ENCODE peak calls at places on chromosomes 5 and 9, in eight cellular contexts. V is PC-3, U is RWPE1, H is pancreas, T is adrenal gland, B is brain microvascular endothelial cell, L is dorsolateral prefrontal cortex, G is left ventricle myocardium inferior. E is an unnamed sample.

GRCh38 chr5:134917070-134917831 is 12.3 kb downstream of the PCBD2 start:
- DNase-seq in U (peak), L (no peak), B (no peak), V (peak), G (no peak), H (no peak), T (no peak), E (no peak)

GRCh38 chr5:35029333-35029732 is 18.4 kb downstream of the AGXT2 start:
- DNase-seq in U (peak), L (no peak), H (no peak), G (no peak), T (no peak), B (peak), V (no peak), E (no peak)

GRCh38 chr5:80140496-80140895 is 105.3 kb downstream of the THBS4 start:
- DNase-seq in G (no peak), B (no peak), L (no peak), U (no peak), V (no peak), H (no peak), T (no peak), E (no peak)

GRCh38 chr5:13350754-13351153 is 593.7 kb downstream of the DNAH5 start:
- DNase-seq in U (no peak), L (no peak), V (peak), H (no peak), T (no peak), G (no peak), B (no peak), E (no peak)

GRCh38 chr5:88145205-88145602 is 123.4 kb downstream of the TMEM161B start:
- DNase-seq in H (no peak), L (peak), U (no peak), V (no peak), B (no peak), T (no peak), G (no peak), E (no peak)

GRCh38 chr9:38107811-38108304 is 38.8 kb upstream of the SHB start:
- DNase-seq in U (no peak), B (no peak), V (no peak), T (no peak), L (no peak), G (no peak), H (peak), E (no peak)

GRCh38 chr5:33558489-33558888 is 117.7 kb downstream of the TARS1 start:
- DNase-seq in B (no peak), G (no peak), V (no peak), H (no peak), T (no peak), L (no peak), U (no peak), E (no peak)

GRCh38 chr5:100406640-100407039 is 128.5 kb upstream of the FAM174A start:
- DNase-seq in B (no peak), V (peak), G (no peak), H (no peak), T (no peak), L (no peak), U (no peak), E (no peak)

GRCh38 chr5:77777281-77777892 is 1.2 kb upstream of the TBCA start:
- DNase-seq in T (peak), V (peak), U (peak), H (no peak), L (no peak), G (no peak), B (no peak), E (no peak)

GRCh38 chr9:88187631-88188030 is 49.4 kb upstream of the SPATA31C2 start:
- DNase-seq in B (no peak), L (no peak), V (no peak), H (no peak), T (no peak), U (no peak), G (no peak), E (no peak)

GRCh38 chr9:15138357-15138686 is 168.7 kb downstream of the TTC39B start:
- DNase-seq in H (no peak), L (no peak), G (no peak), T (no peak), B (no peak), V (no peak), U (no peak), E (no peak)

GRCh38 chr5:151082976-151083651 is 2.3 kb upstream of the TNIP1 start:
- DNase-seq in V (peak), H (no peak), B (no peak), T (no peak), G (no peak), L (no peak), U (peak), E (no peak)

GRCh38 chr5:171166766-171167165 is 142.3 kb upstream of the TLX3 start:
- DNase-seq in H (no peak), L (no peak), G (no peak), B (no peak), V (no peak), T (no peak), U (no peak), E (no peak)

GRCh38 chr5:166074839-166075481 is 2216.5 kb upstream of the WWC1 start:
- DNase-seq in L (no peak), B (no peak), U (no peak), V (no peak), T (no peak), G (no peak), H (no peak), E (no peak)

GRCh38 chr9:114394523-114395193 is 6.9 kb upstream of the AKNA start:
- DNase-seq in T (no peak), L (no peak), V (no peak), G (no peak), B (no peak), H (no peak), U (no peak), E (no peak)

DNA sequence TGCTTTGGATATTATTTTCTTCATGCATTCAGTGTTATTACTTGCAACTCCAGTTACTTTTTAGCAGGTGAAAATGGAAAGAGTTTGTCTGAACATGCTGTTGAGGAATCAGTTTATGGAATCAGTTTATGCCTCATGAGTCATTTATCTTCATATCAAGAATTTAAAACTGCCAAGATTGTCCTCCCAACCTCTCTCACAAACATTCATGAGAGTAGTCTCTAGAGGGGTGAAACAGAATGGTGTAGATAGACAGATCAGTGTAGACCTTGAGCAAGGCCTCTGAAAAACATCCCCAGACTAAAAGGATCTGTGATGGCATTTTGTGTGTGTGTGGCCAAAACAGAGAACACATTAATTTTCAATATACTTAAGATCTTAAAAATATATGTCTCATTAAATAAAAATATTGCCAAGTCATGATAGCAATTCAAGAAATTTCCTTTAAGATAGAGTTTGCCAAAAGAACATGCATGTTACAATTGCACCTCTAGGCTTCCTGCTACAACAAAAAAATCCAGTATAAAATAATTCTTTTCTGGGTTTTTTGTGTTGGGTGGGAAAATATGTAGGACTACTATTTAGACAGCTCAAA is 5.0 kb downstream of the ANXA1 start:
- DNase-seq in V (no peak), G (no peak), L (no peak), H (no peak), U (no peak), B (no peak), T (no peak), E (no peak)
- H3K27ac ChIP-seq in V (no peak), G (no peak), L (no peak), H (no peak), U (no peak), B (no peak), T (no peak), E (no peak)

DNA sequence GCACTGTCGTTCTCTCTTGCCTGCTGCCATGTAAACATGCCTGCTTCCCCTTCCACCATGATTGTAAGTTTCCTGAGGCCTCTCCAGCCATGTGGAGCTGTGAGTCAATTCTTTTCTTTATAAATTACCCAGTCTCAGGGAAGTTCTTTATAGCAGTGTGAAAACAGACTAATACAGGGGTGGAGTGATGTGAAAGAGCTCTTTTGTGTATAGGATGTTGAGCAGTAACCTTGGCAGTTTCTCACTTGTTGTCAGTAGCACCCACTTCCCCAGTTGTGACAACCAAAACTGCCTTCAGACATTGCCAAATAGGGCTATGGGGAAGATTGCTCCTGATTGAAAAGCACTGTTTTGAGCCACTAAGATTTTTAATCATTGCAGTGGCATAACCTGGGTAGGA is 552.2 kb upstream of the ZNF462 start:
- DNase-seq in B (no peak), L (no peak), T (no peak), H (no peak), G (no peak), U (no peak), V (no peak), E (no peak)
- H3K27ac ChIP-seq in B (no peak), L (no peak), T (no peak), H (no peak), G (no peak), U (no peak), V (no peak), E (no peak)

GRCh38 chr9:3977388-3977787 is 322.5 kb downstream of the GLIS3 start:
- DNase-seq in B (no peak), H (no peak), V (no peak), U (no peak), L (no peak), G (no peak), T (no peak), E (no peak)
- H3K27ac ChIP-seq in B (no peak), H (no peak), V (no peak), U (no peak), L (no peak), G (no peak), T (no peak), E (no peak)

GRCh38 chr5:141867139-141867538 is 11.1 kb downstream of the PCDH1 start:
- DNase-seq in L (no peak), B (no peak), H (no peak), G (no peak), T (no peak), V (no peak), U (no peak), E (no peak)

GRCh38 chr5:141867651-141868050 is 10.6 kb downstream of the PCDH1 start:
- DNase-seq in G (no peak), V (no peak), H (no peak), L (no peak), T (no peak), U (no peak), B (no peak), E (no peak)

GRCh38 chr5:141869040-141869439 is 9.2 kb downstream of the PCDH1 start:
- DNase-seq in U (no peak), H (no peak), G (no peak), B (no peak), L (no peak), T (no peak), V (no peak), E (no peak)

GRCh38 chr5:141869514-141869913 is 8.7 kb downstream of the PCDH1 start:
- DNase-seq in H (no peak), L (no peak), B (no peak), T (no peak), G (peak), V (no peak), U (peak), E (no peak)

GRCh38 chr5:141868541-141868940 is 9.7 kb downstream of the PCDH1 start:
- DNase-seq in V (no peak), T (no peak), L (no peak), G (no peak), H (no peak), U (no peak), B (no peak), E (no peak)
- H3K27ac ChIP-seq in V (no peak), T (no peak), L (no peak), G (no peak), H (no peak), U (no peak), B (no peak), E (no peak)

GRCh38 chr9:131349881-131350563 is 43.9 kb upstream of the PRRC2B start:
- DNase-seq in L (peak), V (peak), B (peak), H (peak), G (peak), T (peak), U (peak), E (peak)
- H3K27ac ChIP-seq in L (no peak), V (no peak), B (no peak), H (no peak), G (no peak), T (no peak), U (no peak), E (peak)

GRCh38 chr5:7868773-7869473 is at the start of the genes FASTKD3 and MTRR:
- DNase-seq in L (peak), U (peak), G (peak), B (peak), T (peak), V (peak), H (peak), E (peak)

GRCh38 chr5:7867260-7867659 is 1.6 kb downstream of the FASTKD3 start:
- DNase-seq in B (no peak), T (no peak), H (no peak), U (no peak), L (no peak), V (no peak), G (no peak), E (no peak)

GRCh38 chr5:7866194-7866593 is 2.6 kb downstream of the FASTKD3 start:
- DNase-seq in B (no peak), H (no peak), G (no peak), T (no peak), V (no peak), L (no peak), U (no peak), E (no peak)

GRCh38 chr5:7869474-7870136 is 657 bp downstream of the MTRR start:
- DNase-seq in V (peak), H (no peak), U (peak), T (no peak), B (no peak), G (peak), L (no peak), E (no peak)

GRCh38 chr5:7868427-7868772 is 431 bp downstream of the FASTKD3 start:
- DNase-seq in B (no peak), U (no peak), L (no peak), G (no peak), T (no peak), H (no peak), V (no peak), E (no peak)
- H3K27ac ChIP-seq in B (peak), U (peak), L (peak), G (peak), T (peak), H (peak), V (no peak), E (peak)